ENCODE peak calls at places on chromosomes 16 and 17, in five cellular contexts. B is fibroblast of lung, T is AG04450, E is cardiac muscle cell, K is A549. G is an unnamed sample.

GRCh38 chr16:2507052-2507678 is 6.6 kb upstream of the ATP6V0C start:
- DNase-seq in B (no peak), T (no peak), E (no peak), K (no peak), G (peak; percentile 72)

GRCh38 chr17:63950940-63951907 is 19.1 kb upstream of the CD79B start:
- DNase-seq in B (no peak), T (no peak), E (peak; percentile 46), K (peak; percentile 74), G (no peak)

GRCh38 chr16:3646348-3646920 is 8.1 kb upstream of the DNASE1 start:
- DNase-seq in B (no peak), T (no peak), E (no peak), K (peak; percentile 80), G (no peak)

GRCh38 chr17:38728290-38728831 is 1.8 kb upstream of the CISD3 start:
- DNase-seq in B (no peak), T (no peak), E (no peak), K (no peak), G (no peak)

GRCh38 chr17:62705781-62706597 is 78.5 kb downstream of the MRC2 start:
- DNase-seq in B (no peak), T (no peak), E (peak; percentile 28), K (no peak), G (peak; percentile 16)

GRCh38 chr16:46932802-46933201 is 40.7 kb downstream of the DNAJA2 start:
- DNase-seq in B (no peak), T (no peak), E (no peak), K (no peak), G (no peak)

GRCh38 chr16:8550728-8551387 is 39.5 kb downstream of the TMEM114 start:
- DNase-seq in B (no peak), T (no peak), E (no peak), K (no peak), G (no peak)

GRCh38 chr17:82114872-82115271 is 16.8 kb upstream of the FASN start:
- DNase-seq in B (no peak), T (no peak), E (no peak), K (no peak), G (no peak)

GRCh38 chr17:77331161-77331864 is 190.5 kb downstream of the SEC14L1 start:
- DNase-seq in B (peak; percentile 89), T (no peak), E (peak; percentile 93), K (peak; percentile 97), G (peak; percentile 94)

GRCh38 chr16:20866161-20866772 is 33.9 kb downstream of the DCUN1D3 start:
- DNase-seq in B (peak; percentile 81), T (no peak), E (peak; percentile 32), K (peak; percentile 76), G (peak; percentile 38)

GRCh38 chr17:75996665-75997590 is 3.7 kb upstream of the CDK3 start:
- DNase-seq in B (peak; percentile 23), T (no peak), E (peak; percentile 32), K (no peak), G (peak; percentile 63)

GRCh38 chr17:46135126-46135812 is 58.0 kb downstream of the KANSL1 start:
- DNase-seq in B (no peak), T (no peak), E (no peak), K (no peak), G (no peak)

GRCh38 chr16:75541236-75541635 is 5.3 kb upstream of the CHST5 start:
- DNase-seq in B (no peak), T (no peak), E (no peak), K (no peak), G (no peak)

GRCh38 chr16:58074657-58075056 is 49.1 kb downstream of the MMP15 start:
- DNase-seq in B (no peak), T (no peak), E (no peak), K (no peak), G (no peak)

GRCh38 chr16:2770781-2771111 is 6.3 kb downstream of the ELOB start:
- DNase-seq in B (no peak), T (no peak), E (no peak), K (no peak), G (no peak)

GRCh38 chr16:87740909-87741424 is 24.8 kb downstream of the KLHDC4 start:
- DNase-seq in B (peak; percentile 17), T (no peak), E (no peak), K (no peak), G (no peak)

GRCh38 chr17:6439951-6440350 is 4.3 kb upstream of the PIMREG start:
- DNase-seq in B (no peak), T (no peak), E (no peak), K (no peak), G (no peak)

GRCh38 chr17:5365831-5366230 is 53.6 kb downstream of the NUP88 start:
- DNase-seq in B (no peak), T (no peak), E (no peak), K (no peak), G (no peak)

GRCh38 chr16:65120811-65121721 is 797 bp downstream of the CDH11 start:
- DNase-seq in B (peak; percentile 48), T (no peak), E (peak; percentile 60), K (no peak), G (peak; percentile 29)

GRCh38 chr17:61490540-61490975 is 38.3 kb downstream of the TBX4 start:
- DNase-seq in B (peak; percentile 79), T (peak; percentile 58), E (no peak), K (peak; percentile 62), G (no peak)

GRCh38 chr16:67940436-67941089 is 3.4 kb downstream of the LCAT start:
- DNase-seq in B (no peak), T (no peak), E (no peak), K (no peak), G (no peak)

GRCh38 chr17:81042606-81043005 is 7.7 kb downstream of the BAIAP2 start:
- DNase-seq in B (no peak), T (no peak), E (no peak), K (no peak), G (no peak)

GRCh38 chr17:81039854-81040758 is 5.2 kb downstream of the BAIAP2 start:
- DNase-seq in B (peak; percentile 39), T (no peak), E (no peak), K (no peak), G (no peak)

GRCh38 chr17:81043319-81043724 is 8.4 kb downstream of the BAIAP2 start:
- DNase-seq in B (no peak), T (no peak), E (no peak), K (no peak), G (no peak)

GRCh38 chr17:81039096-81039495 is 4.1 kb downstream of the BAIAP2 start:
- DNase-seq in B (no peak), T (no peak), E (no peak), K (no peak), G (no peak)

DNA sequence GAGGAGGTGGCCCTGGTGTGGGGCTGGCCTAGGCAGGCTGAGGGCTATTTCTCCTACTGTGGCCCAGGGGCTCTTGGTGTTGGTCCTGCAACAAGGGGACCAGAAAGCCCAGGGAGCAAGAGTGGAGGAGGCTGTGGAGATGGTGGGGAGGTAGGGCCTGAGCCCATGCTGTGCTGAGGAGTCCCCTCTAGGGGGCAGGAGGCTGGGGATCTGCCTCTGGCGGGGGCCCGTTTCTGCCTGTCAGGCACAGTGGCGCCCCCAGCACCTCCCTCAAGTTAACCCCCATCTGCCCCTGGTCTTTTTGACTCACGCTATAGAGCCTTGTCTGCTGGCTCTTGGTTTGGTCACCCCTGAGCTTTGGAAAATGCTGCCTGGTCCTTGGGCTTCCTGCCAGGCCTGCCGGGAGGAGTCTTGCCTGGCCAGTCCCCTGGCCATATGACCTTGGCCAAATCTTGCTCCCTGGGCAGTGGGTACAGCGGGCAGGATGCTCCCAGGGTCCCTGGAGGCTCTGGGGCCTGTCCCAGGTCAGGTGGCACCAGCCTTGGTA is 5.9 kb downstream of the BAIAP2 start:
- DNase-seq in B (no peak), T (no peak), E (no peak), K (peak; percentile 77), G (no peak)
- H3K27ac ChIP-seq in B (peak overlapping the region; percentile 38), T (peak overlapping the region; percentile 39), E (no peak overlapping the region), K (peak overlapping the region; percentile 83), G (no peak overlapping the region)

DNA sequence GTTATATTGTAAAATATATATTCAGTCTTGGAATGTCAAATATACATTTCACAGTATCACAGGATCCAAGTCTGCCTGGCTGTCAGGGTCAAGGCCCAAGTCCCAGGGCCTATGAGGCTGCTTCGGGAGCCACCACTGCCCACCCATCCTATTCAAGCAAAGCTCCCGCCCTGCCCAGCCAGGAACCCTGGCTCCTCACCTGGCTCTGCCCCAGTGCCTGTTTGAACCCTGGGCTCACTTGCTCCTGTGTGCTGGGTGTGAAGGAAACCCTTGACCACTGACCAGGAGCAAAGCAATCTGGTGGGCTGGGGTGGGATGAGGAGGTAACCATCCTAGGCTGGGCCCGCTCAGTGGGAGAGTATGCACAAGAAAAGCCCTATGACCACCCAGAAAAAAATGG is 27.0 kb downstream of the ITGAE start:
- DNase-seq in B (no peak), T (no peak), E (no peak), K (no peak), G (no peak)
- H3K9me3 ChIP-seq in B (no peaks in the 10 kb centered on the region), T (no peaks in the 10 kb centered on the region), E (no peaks in the 10 kb centered on the region), K (no peaks in the 10 kb centered on the region), G (no peaks in the 10 kb centered on the region)

DNA sequence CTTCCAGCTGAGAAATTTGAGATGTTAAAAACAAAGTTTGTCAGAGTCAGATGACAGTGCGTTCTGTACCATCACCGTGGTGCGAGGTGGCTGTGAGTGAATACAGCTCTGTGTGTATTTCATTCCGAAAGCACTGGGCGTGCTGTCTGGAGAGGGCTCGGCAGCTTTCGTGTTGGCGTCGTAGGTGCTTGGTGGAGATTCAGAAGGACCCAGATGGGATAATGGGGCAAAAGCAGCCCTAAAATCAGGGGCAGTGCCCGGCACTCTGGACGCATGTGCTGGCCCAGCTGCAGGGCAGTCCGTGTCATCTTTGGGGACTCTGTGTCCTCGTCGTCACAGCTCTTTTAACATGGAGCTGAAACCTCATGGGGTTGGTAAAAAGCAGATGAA is 206.4 kb downstream of the RPTOR start:
- DNase-seq in B (peak; percentile 65), T (no peak), E (no peak), K (no peak), G (no peak)
- H3K27ac ChIP-seq in B (peak overlapping the region; percentile 70), T (no peak overlapping the region), E (no peak overlapping the region), K (no peak overlapping the region), G (no peak overlapping the region)

GRCh38 chr17:16622540-16623277 is 30.9 kb downstream of the ZNF624 start:
- DNase-seq in B (no peak), T (no peak), E (no peak), K (no peak), G (no peak)
- H3K9me3 ChIP-seq in B (no peaks in the 10 kb centered on the region), T (peaks cover 40% of the 10 kb centered on the region), E (peaks cover 7% of the 10 kb centered on the region), K (peaks cover 100% of the 10 kb centered on the region), G (peaks cover 95% of the 10 kb centered on the region)

GRCh38 chr17:42403150-42403549 is 14.9 kb upstream of the STAT3 start:
- DNase-seq in B (no peak), T (no peak), E (peak; percentile 49), K (no peak), G (no peak)

GRCh38 chr17:42399121-42399520 is 10.9 kb upstream of the STAT3 start:
- DNase-seq in B (no peak), T (no peak), E (no peak), K (no peak), G (no peak)

GRCh38 chr17:42404326-42405055 is 16.2 kb upstream of the STAT3 start:
- DNase-seq in B (no peak), T (no peak), E (no peak), K (no peak), G (no peak)

GRCh38 chr17:42402121-42402516 is 13.9 kb upstream of the STAT3 start:
- DNase-seq in B (no peak), T (no peak), E (no peak), K (no peak), G (no peak)

GRCh38 chr17:42399948-42400843 is 12.0 kb upstream of the STAT3 start:
- DNase-seq in B (no peak), T (no peak), E (no peak), K (no peak), G (no peak)
- H3K27ac ChIP-seq in B (peak overlapping the region; percentile 12), T (peak overlapping the region; percentile 48), E (no peak overlapping the region), K (peak overlapping the region; percentile 44), G (peak overlapping the region; percentile 100)